ENCODE peak calls at places on chromosome 3, in four cellular contexts. Z, L, C and K are unnamed samples.

GRCh38 chr3:16101295-16102186 is 72.9 kb upstream of the GALNT15 start:
- DNase-seq in C (no peak), L (no peak), Z (no peak), K (peak)

GRCh38 chr3:157379741-157380140 is 56.9 kb upstream of the PTX3 start:
- DNase-seq in L (no peak), Z (no peak), C (no peak), K (no peak)

GRCh38 chr3:12803371-12803770 is 6.9 kb downstream of the CAND2 start:
- DNase-seq in C (no peak), Z (no peak), L (no peak), K (no peak)

GRCh38 chr3:69806735-69807438 is 67.6 kb downstream of the MITF start:
- DNase-seq in L (no peak), Z (no peak), C (peak), K (no peak)

GRCh38 chr3:71785594-71786472 is 885 bp upstream of the PROK2 start:
- DNase-seq in C (no peak), L (no peak), Z (no peak), K (no peak)

GRCh38 chr3:128236667-128237066 is 83.4 kb downstream of the EEFSEC start:
- DNase-seq in C (no peak), L (no peak), Z (peak), K (no peak)

GRCh38 chr3:37024820-37025405 is 31.6 kb downstream of the MLH1 start:
- DNase-seq in Z (no peak), L (no peak), C (no peak), K (no peak)

GRCh38 chr3:43995078-43995928 is 246.4 kb upstream of the TOPAZ1 start:
- DNase-seq in C (no peak), L (no peak), Z (peak), K (no peak)

GRCh38 chr3:128917291-128917690 is 37.9 kb downstream of the ACAD9 start:
- DNase-seq in C (no peak), Z (no peak), L (no peak), K (no peak)

GRCh38 chr3:15958692-15959433 is 161.1 kb upstream of the ANKRD28 start:
- DNase-seq in Z (no peak), C (no peak), L (no peak), K (no peak)